ENCODE peak calls at places on chromosomes 2 and 18, in six cellular contexts. One of them, this sample, is unnamed.

GRCh38 chr2:48016620-48017019 is 110.3 kb upstream of the FBXO11 start:
- DNase-seq in ACHN: peak
- DNase-seq in IMR-90: no peak
- DNase-seq in T-helper 1 cell: no peak
- DNase-seq in KBM-7: no peak
- DNase-seq in GM06990: no peak
- DNase-seq in this sample: no peak

GRCh38 chr18:43405097-43405496 is 127.8 kb upstream of the SYT4 start:
- DNase-seq in KBM-7: no peak
- DNase-seq in GM06990: no peak
- DNase-seq in ACHN: peak
- DNase-seq in T-helper 1 cell: no peak
- DNase-seq in IMR-90: no peak
- DNase-seq in this sample: no peak

GRCh38 chr2:217430916-217431576 is 571.2 kb upstream of the TNP1 start:
- DNase-seq in IMR-90: peak
- DNase-seq in KBM-7: no peak
- DNase-seq in T-helper 1 cell: no peak
- DNase-seq in ACHN: no peak
- DNase-seq in GM06990: no peak
- DNase-seq in this sample: no peak

GRCh38 chr2:121335294-121336290 is 50.6 kb upstream of the TFCP2L1 start:
- DNase-seq in ACHN: peak
- DNase-seq in IMR-90: no peak
- DNase-seq in KBM-7: no peak
- DNase-seq in GM06990: no peak
- DNase-seq in T-helper 1 cell: no peak
- DNase-seq in this sample: no peak

GRCh38 chr2:43131890-43132522 is 94.4 kb downstream of the ZFP36L2 start:
- DNase-seq in GM06990: no peak
- DNase-seq in IMR-90: no peak
- DNase-seq in KBM-7: no peak
- DNase-seq in ACHN: no peak
- DNase-seq in T-helper 1 cell: no peak
- DNase-seq in this sample: no peak

GRCh38 chr2:173347305-173348168 is 7.1 kb upstream of the CDCA7 start:
- DNase-seq in IMR-90: no peak
- DNase-seq in T-helper 1 cell: no peak
- DNase-seq in ACHN: no peak
- DNase-seq in KBM-7: no peak
- DNase-seq in GM06990: peak
- DNase-seq in this sample: no peak

GRCh38 chr2:144942516-144943256 is 422.8 kb upstream of the ZEB2 start:
- DNase-seq in ACHN: peak
- DNase-seq in T-helper 1 cell: no peak
- DNase-seq in GM06990: no peak
- DNase-seq in IMR-90: peak
- DNase-seq in KBM-7: no peak
- DNase-seq in this sample: no peak

GRCh38 chr18:23226386-23226785 is 91.1 kb downstream of the CABLES1 start:
- DNase-seq in GM06990: no peak
- DNase-seq in KBM-7: no peak
- DNase-seq in IMR-90: peak
- DNase-seq in T-helper 1 cell: no peak
- DNase-seq in ACHN: no peak
- DNase-seq in this sample: no peak

GRCh38 chr2:196827356-196827755 is 18.2 kb upstream of the C2orf66 start:
- DNase-seq in T-helper 1 cell: no peak
- DNase-seq in ACHN: no peak
- DNase-seq in GM06990: no peak
- DNase-seq in KBM-7: no peak
- DNase-seq in IMR-90: no peak
- DNase-seq in this sample: no peak

GRCh38 chr2:181152701-181153100 is 172.3 kb downstream of the UBE2E3 start:
- DNase-seq in GM06990: no peak
- DNase-seq in T-helper 1 cell: no peak
- DNase-seq in ACHN: no peak
- DNase-seq in KBM-7: no peak
- DNase-seq in IMR-90: no peak
- DNase-seq in this sample: no peak

GRCh38 chr18:58315739-58316215 is 271.8 kb downstream of the NEDD4L start:
- DNase-seq in KBM-7: no peak
- DNase-seq in IMR-90: no peak
- DNase-seq in T-helper 1 cell: no peak
- DNase-seq in GM06990: no peak
- DNase-seq in ACHN: no peak
- DNase-seq in this sample: no peak

GRCh38 chr2:98607741-98608117 is 583 bp downstream of the COA5 start:
- DNase-seq in IMR-90: peak
- DNase-seq in KBM-7: peak
- DNase-seq in ACHN: peak
- DNase-seq in GM06990: no peak
- DNase-seq in T-helper 1 cell: no peak
- DNase-seq in this sample: no peak

GRCh38 chr2:216679658-216680024 is 15.7 kb downstream of the IGFBP5 start:
- DNase-seq in IMR-90: peak
- DNase-seq in GM06990: no peak
- DNase-seq in KBM-7: no peak
- DNase-seq in T-helper 1 cell: no peak
- DNase-seq in ACHN: no peak
- DNase-seq in this sample: no peak

GRCh38 chr2:126766897-126767296 is 110.9 kb downstream of the GYPC start:
- DNase-seq in GM06990: no peak
- DNase-seq in ACHN: no peak
- DNase-seq in T-helper 1 cell: no peak
- DNase-seq in IMR-90: no peak
- DNase-seq in KBM-7: no peak
- DNase-seq in this sample: no peak

GRCh38 chr2:171723724-171724683 is 36.7 kb downstream of the DYNC1I2 start:
- DNase-seq in GM06990: no peak
- DNase-seq in ACHN: no peak
- DNase-seq in KBM-7: peak
- DNase-seq in IMR-90: peak
- DNase-seq in T-helper 1 cell: no peak
- DNase-seq in this sample: no peak

GRCh38 chr2:182937864-182938263 is 71.4 kb upstream of the FRZB start:
- DNase-seq in ACHN: no peak
- DNase-seq in IMR-90: no peak
- DNase-seq in T-helper 1 cell: no peak
- DNase-seq in KBM-7: no peak
- DNase-seq in GM06990: no peak
- DNase-seq in this sample: no peak

GRCh38 chr2:127770973-127771735 is 39.8 kb downstream of the WDR33 start:
- DNase-seq in IMR-90: peak
- DNase-seq in GM06990: no peak
- DNase-seq in KBM-7: no peak
- DNase-seq in T-helper 1 cell: no peak
- DNase-seq in ACHN: no peak
- DNase-seq in this sample: no peak

This sample was measured in T-helper 22 cell.